ENCODE peak calls at places on chromosomes 13 and 19, in eight cellular contexts. M is pancreas, J is tibial nerve, Z is psoas muscle, Y is left ventricle myocardium inferior, E is cardiac muscle cell, F is gastrocnemius medialis, X is dorsolateral prefrontal cortex. N is an unnamed sample.

GRCh38 chr13:35851238-35851814 is 279.9 kb downstream of the DCLK1 start:
- DNase-seq in F (no peak), J (no peak), M (no peak), E (no peak), X (no peak), Z (no peak), Y (no peak), N (no peak)

GRCh38 chr13:76976488-76976887 is 15.4 kb upstream of the CLN5 start:
- DNase-seq in Y (no peak), M (no peak), J (no peak), Z (no peak), E (no peak), F (no peak), X (no peak), N (no peak)

GRCh38 chr19:7471696-7472620 is 16.9 kb downstream of the PEX11G start:
- DNase-seq in E (no peak), M (no peak), F (no peak), X (no peak), J (no peak), Y (no peak), Z (no peak), N (no peak)

GRCh38 chr19:2967972-2968371 is 9.4 kb upstream of the TLE6 start:
- DNase-seq in X (no peak), F (no peak), J (no peak), Z (no peak), M (no peak), Y (no peak), E (no peak), N (no peak)

GRCh38 chr13:20053016-20053415 is 94.5 kb downstream of the ZMYM2 start:
- DNase-seq in M (no peak), E (peak; percentile 60), Z (no peak), F (no peak), X (no peak), J (no peak), Y (no peak), N (no peak)

GRCh38 chr19:6378036-6378435 is 2.3 kb upstream of the PSPN start:
- DNase-seq in J (no peak), Z (no peak), X (no peak), E (no peak), F (no peak), Y (no peak), M (no peak), N (no peak)

GRCh38 chr13:31437975-31438374 is 238.2 kb downstream of the B3GLCT start:
- DNase-seq in Y (no peak), J (no peak), E (no peak), X (no peak), F (no peak), Z (no peak), M (no peak), N (no peak)

GRCh38 chr19:14385492-14385891 is 4.2 kb downstream of the ADGRE5 start:
- DNase-seq in J (no peak), Z (no peak), E (no peak), F (no peak), M (no peak), X (no peak), Y (no peak), N (no peak)

GRCh38 chr19:33508941-33509614 is 12.5 kb downstream of the PEPD start:
- DNase-seq in F (peak; percentile 16), Z (no peak), J (no peak), E (no peak), M (no peak), X (no peak), Y (no peak), N (no peak)

GRCh38 chr19:21698215-21698614 is 69.2 kb downstream of the ZNF100 start:
- DNase-seq in M (no peak), Y (no peak), Z (no peak), X (no peak), E (peak; percentile 56), F (no peak), J (peak; percentile 22), N (no peak)

GRCh38 chr13:37608750-37609339 is 10.3 kb upstream of the POSTN start:
- DNase-seq in M (no peak), F (no peak), X (no peak), Z (no peak), J (no peak), E (no peak), Y (no peak), N (no peak)

GRCh38 chr13:52961196-52961845 is 67.3 kb upstream of the OLFM4 start:
- DNase-seq in J (no peak), M (no peak), E (peak; percentile 39), X (no peak), F (no peak), Y (no peak), Z (no peak), N (no peak)

GRCh38 chr19:33690461-33691427 is 69.0 kb downstream of the CHST8 start:
- DNase-seq in J (no peak), Y (no peak), Z (no peak), X (no peak), M (no peak), E (no peak), F (no peak), N (no peak)

GRCh38 chr13:49652691-49653305 is 24.5 kb downstream of the ARL11 start:
- DNase-seq in Y (no peak), M (no peak), F (peak; percentile 65), J (peak; percentile 44), Z (peak; percentile 71), E (peak; percentile 60), X (no peak), N (no peak)

GRCh38 chr13:36160297-36160696 is 29.1 kb upstream of the DCLK1 start:
- DNase-seq in J (no peak), M (no peak), X (no peak), Y (no peak), F (no peak), E (no peak), Z (no peak), N (no peak)

GRCh38 chr19:56170261-56170660 is 5.5 kb upstream of the GALP start:
- DNase-seq in Z (no peak), Y (no peak), X (no peak), J (no peak), E (no peak), M (no peak), F (no peak), N (peak; percentile 90)

GRCh38 chr13:30039506-30039905 is 189.1 kb upstream of the UBL3 start:
- DNase-seq in F (no peak), Z (no peak), M (no peak), Y (no peak), E (no peak), J (no peak), X (no peak), N (no peak)

GRCh38 chr13:27182844-27183497 is 11.4 kb upstream of the USP12 start:
- DNase-seq in F (peak; percentile 25), M (peak; percentile 72), E (peak; percentile 35), X (no peak), Z (peak; percentile 81), J (peak; percentile 28), Y (peak; percentile 58), N (peak; percentile 54)

GRCh38 chr13:53953205-53953604 is 924.6 kb downstream of the OLFM4 start:
- DNase-seq in X (no peak), Y (no peak), E (peak; percentile 77), J (no peak), M (no peak), Z (no peak), F (no peak), N (no peak)

GRCh38 chr19:13160557-13160956 is 10.3 kb downstream of the IER2 start:
- DNase-seq in J (no peak), F (no peak), E (no peak), Z (no peak), X (no peak), M (no peak), Y (no peak), N (no peak)

GRCh38 chr13:78881746-78882145 is 222.8 kb upstream of the OBI1 start:
- DNase-seq in Y (no peak), E (peak; percentile 52), X (no peak), J (no peak), M (no peak), F (no peak), Z (no peak), N (no peak)

GRCh38 chr13:112850273-112850672 is 118.7 kb upstream of the MCF2L start:
- DNase-seq in F (no peak), Z (no peak), Y (no peak), X (no peak), J (no peak), E (no peak), M (no peak), N (no peak)

GRCh38 chr13:51589793-51590192 is 5.5 kb downstream of the WDFY2 start:
- DNase-seq in J (no peak), F (no peak), Y (no peak), E (no peak), M (no peak), X (no peak), Z (no peak), N (no peak)

GRCh38 chr19:18434411-18435184 is 3.3 kb downstream of the ISYNA1 start:
- DNase-seq in F (no peak), E (no peak), J (no peak), Y (no peak), X (no peak), M (no peak), Z (no peak), N (no peak)
- H3K4me3 ChIP-seq in F (no peak overlapping the region), E (peak overlapping the region; percentile 25), J (no peak overlapping the region), Y (peak overlapping the region; percentile 66), X (peak overlapping the region; percentile 49), M (no peak overlapping the region), Z (no peak overlapping the region), N (no peak overlapping the region)

GRCh38 chr19:36152886-36153525 is 759 bp upstream of the COX7A1 start:
- DNase-seq in X (no peak), J (no peak), Z (peak; percentile 49), Y (no peak), M (no peak), E (no peak), F (no peak), N (no peak)
- H3K4me3 ChIP-seq in X (peak overlapping the region; percentile 47), J (peak overlapping the region; percentile 68), Z (peak overlapping the region; percentile 89), Y (peak overlapping the region; percentile 85), M (peak overlapping the region; percentile 27), E (no peak overlapping the region), F (peak overlapping the region; percentile 90), N (peak overlapping the region; percentile 51)

GRCh38 chr19:45113628-45114027 is 20.6 kb downstream of the PPP1R37 start:
- DNase-seq in Z (no peak), F (no peak), J (no peak), E (no peak), Y (no peak), X (no peak), M (no peak), N (no peak)
- H3K4me3 ChIP-seq in Z (no peak overlapping the region), F (no peak overlapping the region), J (no peak overlapping the region), E (no peak overlapping the region), Y (no peak overlapping the region), X (no peak overlapping the region), M (no peak overlapping the region), N (no peak overlapping the region)

DNA sequence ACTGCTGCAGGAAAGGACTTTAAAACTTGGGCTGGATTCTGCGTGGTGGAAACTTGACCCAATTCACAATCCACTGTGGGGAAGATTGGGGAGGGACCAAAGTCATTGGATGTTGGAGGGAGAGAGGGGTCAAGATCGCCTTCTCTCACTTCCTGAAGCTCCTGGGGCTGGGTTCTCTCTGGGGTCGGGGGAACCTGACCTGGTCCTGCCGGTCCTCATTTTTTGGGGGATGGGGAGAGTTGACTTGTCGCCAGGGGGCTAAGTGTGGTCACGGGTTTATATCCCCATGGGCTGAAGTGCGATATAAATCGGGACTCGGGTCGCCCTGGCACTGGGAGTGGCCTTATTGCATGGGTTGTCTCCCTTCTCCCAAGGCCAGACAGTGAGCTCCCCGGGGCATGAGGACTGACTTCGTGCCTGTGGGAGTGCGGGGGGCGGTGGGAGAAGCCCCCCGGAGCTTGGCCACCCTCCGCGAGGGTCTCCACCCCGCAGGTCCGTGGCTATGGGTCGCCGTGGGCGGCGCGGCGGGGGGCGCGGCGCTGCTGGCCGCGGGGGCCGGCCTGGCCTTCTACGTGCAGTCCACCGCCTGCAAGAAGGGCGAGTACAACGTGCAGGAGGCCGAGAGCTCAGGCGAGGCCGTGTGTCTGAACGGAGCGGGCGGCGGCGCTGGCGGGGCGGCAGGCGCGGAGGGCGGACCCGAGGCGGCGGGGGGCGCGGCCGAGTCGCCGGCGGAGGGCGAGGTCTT is 6.3 kb downstream of the ICAM5 start:
- DNase-seq in E (peak; percentile 49), J (no peak), X (no peak), Y (no peak), Z (no peak), M (no peak), F (no peak), N (no peak)
- H3K4me3 ChIP-seq in E (no peak overlapping the region), J (peak overlapping the region; percentile 9), X (no peak overlapping the region), Y (peak overlapping the region; percentile 54), Z (peak overlapping the region; percentile 28), M (no peak overlapping the region), F (no peak overlapping the region), N (no peak overlapping the region)